ENCODE peak calls at places on chromosome 21, in six cellular contexts. F is mesenchymal stem cell; W is body of pancreas; D is left lung; T is Caco-2; J is CD8-positive, alpha-beta memory T cell. Z is an unnamed sample. For H3K9me3, the result is how much of the 10 kb centered on the place peaks cover.

GRCh38 chr21:43753439-43753799 is 22.7 kb downstream of the CSTB start:
- DNase-seq in F (no peak), W (no peak), D (no peak), T (no peak), J (no peak), Z (no peak)

GRCh38 chr21:35940074-35940927 is 120.0 kb downstream of the SETD4 start:
- DNase-seq in F (peak), W (peak), D (no peak), T (peak), J (no peak), Z (no peak)

GRCh38 chr21:45786660-45787059 is 143.1 kb downstream of the PCBP3 start:
- DNase-seq in F (no peak), W (no peak), D (no peak), T (no peak), J (no peak), Z (no peak)

GRCh38 chr21:33892853-33893252 is 22.8 kb downstream of the ATP5PO start:
- DNase-seq in F (no peak), W (no peak), D (no peak), T (no peak), J (no peak), Z (no peak)

GRCh38 chr21:29018540-29018939 is 609 bp downstream of the RWDD2B start:
- DNase-seq in F (no peak), W (no peak), D (no peak), T (no peak), J (no peak), Z (no peak)

GRCh38 chr21:36504067-36505058 is 24.4 kb upstream of the CLDN14 start:
- DNase-seq in F (peak), W (peak), D (no peak), T (no peak), J (no peak), Z (no peak)

GRCh38 chr21:31731112-31731801 is 661 bp downstream of the SCAF4 start:
- DNase-seq in F (no peak), W (peak), D (peak), T (peak), J (peak), Z (peak)

GRCh38 chr21:43195131-43196021 is 26.6 kb downstream of the CRYAA start:
- DNase-seq in F (peak), W (peak), D (no peak), T (peak), J (no peak), Z (no peak)

GRCh38 chr21:32278068-32278467 is 781 bp downstream of the MIS18A start:
- DNase-seq in F (peak), W (no peak), D (no peak), T (no peak), J (no peak), Z (no peak)

GRCh38 chr21:33069994-33070811 is at the start of gene OLIG1:
- DNase-seq in F (peak), W (peak), D (peak), T (no peak), J (no peak), Z (no peak)

GRCh38 chr21:19704832-19705231 is 1293.4 kb upstream of the NCAM2 start:
- DNase-seq in F (no peak), W (no peak), D (no peak), T (no peak), J (no peak), Z (no peak)

GRCh38 chr21:29224006-29224405 is 74.7 kb upstream of the BACH1 start:
- DNase-seq in F (no peak), W (no peak), D (no peak), T (no peak), J (no peak), Z (no peak)

GRCh38 chr21:41482980-41483379 is 25.0 kb downstream of the TMPRSS2 start:
- DNase-seq in F (no peak), W (no peak), D (no peak), T (no peak), J (no peak), Z (no peak)

GRCh38 chr21:37257967-37258877 is 8.9 kb downstream of the VPS26C start:
- DNase-seq in F (peak), W (peak), D (peak), T (peak), J (peak), Z (peak)

DNA sequence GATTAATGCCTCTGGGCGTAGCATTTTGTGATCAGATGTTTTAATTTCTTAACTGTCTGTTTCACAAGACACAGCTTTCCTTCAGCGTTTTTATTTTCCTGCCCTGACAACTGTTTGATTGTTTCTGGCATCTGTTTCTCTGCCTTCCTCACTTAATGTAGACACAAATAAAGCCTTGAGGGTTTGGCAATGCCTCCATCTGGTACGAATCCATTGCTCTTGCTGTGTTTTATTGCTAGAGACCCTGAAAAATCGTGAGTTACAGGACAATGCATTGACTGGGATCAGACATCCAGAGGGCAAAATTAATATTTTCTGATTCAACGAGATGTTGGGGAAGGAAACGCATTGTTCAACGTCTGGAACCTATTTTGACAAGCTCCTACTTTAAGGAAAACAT is 363.5 kb downstream of the MRPL39 start:
- DNase-seq in F (no peak), W (no peak), D (no peak), T (no peak), J (no peak), Z (no peak)
- H3K9me3 ChIP-seq in F (under half), W (under half), D (under half), T (under half), J (under half), Z (under half)

GRCh38 chr21:26708223-26708800 is 135.2 kb upstream of the CYYR1 start:
- DNase-seq in F (no peak), W (no peak), D (no peak), T (no peak), J (no peak), Z (no peak)

GRCh38 chr21:26709090-26709489 is 136.0 kb upstream of the CYYR1 start:
- DNase-seq in F (no peak), W (no peak), D (no peak), T (no peak), J (no peak), Z (no peak)

GRCh38 chr21:26710155-26710554 is 135.1 kb downstream of the ADAMTS1 start:
- DNase-seq in F (no peak), W (no peak), D (no peak), T (no peak), J (no peak), Z (no peak)

GRCh38 chr21:26707241-26707640 is 134.2 kb upstream of the CYYR1 start:
- DNase-seq in F (no peak), W (no peak), D (no peak), T (no peak), J (no peak), Z (no peak)
- H3K9me3 ChIP-seq in F (under half), W (under half), D (under half), T (under half), J (under half), Z (under half)

DNA sequence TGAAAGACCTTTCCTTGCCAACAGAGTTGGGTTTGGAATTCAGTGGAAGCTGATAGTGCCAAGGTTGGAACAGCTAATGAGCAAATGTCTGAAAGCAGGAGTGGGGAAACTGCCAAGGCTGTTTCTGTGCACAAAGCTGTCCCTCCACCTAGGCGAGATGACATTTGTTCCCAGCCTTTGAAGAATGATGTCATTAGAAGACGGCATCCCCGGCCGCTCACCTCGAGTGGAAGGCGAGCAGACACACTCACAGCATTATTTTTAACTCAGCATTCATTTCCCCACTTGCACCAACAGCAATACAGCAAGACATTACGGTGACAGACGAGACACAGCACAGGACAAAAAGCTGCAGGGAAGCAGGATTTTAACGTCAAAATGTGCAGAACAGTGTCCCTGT is 463.9 kb downstream of the PCP4 start:
- DNase-seq in F (no peak), W (no peak), D (no peak), T (no peak), J (no peak), Z (no peak)
- H3K9me3 ChIP-seq in F (under half), W (under half), D (under half), T (under half), J (under half), Z (under half)

DNA sequence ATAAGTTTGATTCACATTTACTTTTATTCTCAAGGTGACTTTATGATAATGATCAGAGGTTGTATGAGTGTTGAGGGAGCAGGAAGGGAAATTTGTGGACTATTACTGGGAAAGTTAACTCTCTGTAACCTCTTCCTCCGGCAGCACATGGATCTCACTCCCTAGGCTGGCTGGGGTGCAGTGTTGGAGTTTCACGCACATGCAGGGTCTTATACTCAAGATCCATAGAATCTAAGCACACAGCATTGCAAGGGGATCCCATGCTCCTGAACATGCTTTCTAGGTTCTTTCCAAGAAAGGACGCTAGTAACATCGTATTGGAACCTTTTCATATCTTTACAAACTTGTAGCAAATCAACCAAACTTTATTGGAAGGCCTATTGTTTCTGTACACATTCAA is 757.6 kb upstream of the TPTE start:
- DNase-seq in F (no peak), W (no peak), D (no peak), T (no peak), J (no peak), Z (no peak)
- H3K9me3 ChIP-seq in F (under half), W (under half), D (under half), T (under half), J (under half), Z (under half)

GRCh38 chr21:27837933-27838332 is 871.0 kb upstream of the ADAMTS5 start:
- DNase-seq in F (no peak), W (no peak), D (no peak), T (no peak), J (no peak), Z (no peak)

GRCh38 chr21:27838585-27838984 is 871.7 kb upstream of the ADAMTS5 start:
- DNase-seq in F (no peak), W (no peak), D (no peak), T (no peak), J (no peak), Z (no peak)

GRCh38 chr21:27840273-27840672 is 873.4 kb upstream of the ADAMTS5 start:
- DNase-seq in F (no peak), W (no peak), D (no peak), T (no peak), J (no peak), Z (no peak)

GRCh38 chr21:27839512-27840115 is 872.7 kb upstream of the ADAMTS5 start:
- DNase-seq in F (no peak), W (no peak), D (no peak), T (no peak), J (no peak), Z (no peak)

GRCh38 chr21:27841084-27841483 is 874.2 kb upstream of the ADAMTS5 start:
- DNase-seq in F (no peak), W (no peak), D (no peak), T (no peak), J (no peak), Z (no peak)
- H3K9me3 ChIP-seq in F (under half), W (under half), D (under half), T (under half), J (under half), Z (under half)

DNA sequence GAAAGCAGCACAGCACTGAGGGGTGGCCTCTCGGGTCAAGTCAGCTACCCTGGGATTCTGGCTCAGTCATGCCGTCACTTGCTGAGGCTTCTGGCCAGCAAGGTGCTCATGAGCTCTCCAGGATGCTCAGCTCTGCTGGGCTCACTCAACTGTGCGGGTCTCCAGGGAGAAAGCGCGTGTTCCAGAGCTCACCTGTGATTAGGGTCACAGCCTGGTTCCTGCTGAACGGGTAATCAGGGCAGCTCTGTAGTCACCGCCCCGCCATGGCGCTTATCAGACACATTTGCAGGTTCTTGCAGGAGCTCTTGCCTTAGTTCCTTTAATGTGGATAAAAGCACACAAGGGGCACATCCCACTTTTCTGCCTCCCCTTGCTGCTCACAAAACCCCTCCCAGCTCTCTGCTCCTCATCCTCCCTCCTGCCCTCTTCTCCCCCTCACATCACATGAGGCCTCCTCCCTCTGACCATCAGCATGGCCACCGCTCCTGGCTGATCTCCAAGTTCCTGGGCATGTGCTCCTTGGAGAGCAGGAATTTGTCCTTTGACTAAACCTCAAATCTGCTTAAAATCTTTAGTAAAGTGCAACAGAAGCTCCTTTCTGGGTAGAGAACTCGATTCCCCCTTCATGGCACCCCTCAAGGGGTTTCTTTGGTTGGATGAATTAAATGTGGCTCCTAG is 2.0 kb downstream of the PCP4 start:
- DNase-seq in F (no peak), W (no peak), D (no peak), T (no peak), J (no peak), Z (no peak)
- H3K9me3 ChIP-seq in F (under half), W (under half), D (under half), T (under half), J (under half), Z (under half)